ENCODE peak calls at places on chromosomes 4 and X, in six cellular contexts. X is substantia nigra; N is activated effector memory CD4-positive, alpha-beta T cell treated with Interleukin-2 at 50 U/mL for 16 hours; D is cortex of kidney; A is NCI-H1048; Q is HFF-Myc. Z is an unnamed sample.

GRCh38 chr4:187603093-187603395 is 392.5 kb upstream of the ZFP42 start:
- DNase-seq in X (no peak), N (no peak), D (no peak), A (no peak), Q (no peak), Z (no peak)

GRCh38 chr4:150046728-150047217 is 31.5 kb upstream of the DCLK2 start:
- DNase-seq in X (no peak), N (no peak), D (no peak), A (no peak), Q (no peak), Z (no peak)

GRCh38 chr4:142817442-142817841 is 28.7 kb downstream of the INPP4B start:
- DNase-seq in X (no peak), N (no peak), D (no peak), A (no peak), Q (peak; percentile 93), Z (no peak)

GRCh38 chrX:2848806-2849420 is 20.2 kb downstream of the GYG2 start:
- DNase-seq in X (no peak), N (no peak), D (no peak), A (no peak), Q (no peak), Z (no peak)

GRCh38 chrX:118652717-118653116 is 74.7 kb upstream of the IL13RA1 start:
- DNase-seq in X (no peak), N (no peak), D (no peak), A (no peak), Q (no peak), Z (no peak)

GRCh38 chr4:37822220-37822619 is 4.3 kb upstream of the PGM2 start:
- DNase-seq in X (no peak), N (no peak), D (no peak), A (no peak), Q (no peak), Z (no peak)

GRCh38 chr4:168124008-168124641 is 31.8 kb downstream of the ANXA10 start:
- DNase-seq in X (no peak), N (no peak), D (no peak), A (no peak), Q (no peak), Z (no peak)

GRCh38 chrX:78123190-78123589 is 16.3 kb downstream of the TAF9B start:
- DNase-seq in X (no peak), N (no peak), D (no peak), A (no peak), Q (no peak), Z (no peak)

GRCh38 chr4:156378053-156378665 is 424.5 kb upstream of the CTSO start:
- DNase-seq in X (no peak), N (no peak), D (no peak), A (no peak), Q (peak; percentile 35), Z (peak; percentile 11)

GRCh38 chr4:120723986-120724385 is 198.5 kb downstream of the PRDM5 start:
- DNase-seq in X (no peak), N (no peak), D (no peak), A (no peak), Q (no peak), Z (no peak)

GRCh38 chr4:127601029-127601428 is 31.7 kb upstream of the INTU start:
- DNase-seq in X (no peak), N (no peak), D (no peak), A (no peak), Q (no peak), Z (no peak)

GRCh38 chrX:41457618-41458192 is 10.6 kb downstream of the NYX start:
- DNase-seq in X (no peak), N (no peak), D (no peak), A (no peak), Q (no peak), Z (no peak)

GRCh38 chr4:158147151-158147550 is 25.7 kb downstream of the GASK1B start:
- DNase-seq in X (no peak), N (no peak), D (no peak), A (no peak), Q (no peak), Z (no peak)

GRCh38 chr4:56410247-56410646 is 23.0 kb upstream of the AASDH start:
- DNase-seq in X (no peak), N (no peak), D (no peak), A (peak; percentile 53), Q (peak; percentile 98), Z (peak; percentile 11)

Z was measured in amygdala.